ENCODE peak calls at places on chromosome 21, in eight cellular contexts. J, L, N, X, T, D, H and R are unnamed samples.

GRCh38 chr21:46156378-46156645 is 933 bp upstream of the FTCD start:
- DNase-seq in X (no peak), N (no peak), J (no peak), L (peak; percentile 66), D (no peak), H (peak; percentile 6), T (no peak), R (no peak)

GRCh38 chr21:27498025-27498424 is 531.1 kb upstream of the ADAMTS5 start:
- DNase-seq in X (no peak), H (no peak), N (no peak), J (no peak), D (no peak), T (no peak), L (no peak), R (no peak)

GRCh38 chr21:33518899-33519298 is 23.0 kb downstream of the GART start:
- DNase-seq in N (no peak), T (no peak), L (no peak), D (no peak), X (no peak), H (no peak), J (no peak), R (no peak)

GRCh38 chr21:31879251-31879650 is 6.4 kb downstream of the HUNK start:
- DNase-seq in T (peak; percentile 40), H (no peak), X (no peak), L (no peak), D (no peak), N (no peak), J (no peak), R (no peak)

GRCh38 chr21:38614558-38614957 is 116.3 kb upstream of the ERG start:
- DNase-seq in X (no peak), D (no peak), T (no peak), H (no peak), L (no peak), N (no peak), J (no peak), R (no peak)

GRCh38 chr21:46406001-46406400 is 52.7 kb upstream of the DIP2A start:
- DNase-seq in H (no peak), X (no peak), L (peak; percentile 20), T (no peak), J (no peak), D (no peak), N (no peak), R (no peak)

GRCh38 chr21:35102488-35103407 is 53.6 kb upstream of the RUNX1 start:
- DNase-seq in D (peak; percentile 26), T (peak; percentile 72), X (peak; percentile 49), L (peak; percentile 79), J (peak; percentile 56), H (no peak), N (peak; percentile 73), R (peak; percentile 68)

GRCh38 chr21:34052171-34052570 is 21.2 kb upstream of the MRPS6 start:
- DNase-seq in T (no peak), D (no peak), N (no peak), L (no peak), J (no peak), H (no peak), X (no peak), R (no peak)

GRCh38 chr21:23951251-23951650 is 1656.0 kb downstream of the MRPL39 start:
- DNase-seq in D (no peak), L (no peak), J (no peak), X (no peak), T (no peak), N (no peak), H (no peak), R (no peak)

GRCh38 chr21:17577701-17578100 is 35.0 kb downstream of the BTG3 start:
- DNase-seq in D (no peak), N (no peak), H (no peak), J (no peak), L (no peak), X (no peak), T (no peak), R (no peak)

GRCh38 chr21:20187028-20187427 is 811.2 kb upstream of the NCAM2 start:
- DNase-seq in H (no peak), D (no peak), T (no peak), J (no peak), L (no peak), N (no peak), X (no peak), R (no peak)

GRCh38 chr21:17889171-17889570 is 70.0 kb upstream of the C21orf91 start:
- DNase-seq in J (no peak), N (no peak), D (no peak), X (no peak), H (no peak), L (no peak), T (no peak), R (no peak)

GRCh38 chr21:45818276-45818903 is 163.2 kb upstream of the COL6A1 start:
- DNase-seq in T (no peak), X (no peak), L (no peak), J (no peak), D (no peak), N (no peak), H (no peak), R (no peak)

GRCh38 chr21:34886554-34887385 is 162.3 kb downstream of the RUNX1 start:
- DNase-seq in L (peak; percentile 87), N (peak; percentile 27), T (peak; percentile 47), H (peak; percentile 62), X (peak; percentile 19), D (peak; percentile 27), J (peak; percentile 58), R (peak; percentile 63)

GRCh38 chr21:38933731-38934130 is 128.0 kb downstream of the ETS2 start:
- DNase-seq in L (no peak), N (no peak), X (no peak), D (no peak), J (no peak), H (no peak), T (no peak), R (no peak)

GRCh38 chr21:15688016-15688415 is 41.8 kb upstream of the USP25 start:
- DNase-seq in X (no peak), D (no peak), T (no peak), N (no peak), J (no peak), H (no peak), L (no peak), R (no peak)

GRCh38 chr21:15688809-15689208 is 41.0 kb upstream of the USP25 start:
- DNase-seq in J (no peak), N (no peak), L (no peak), T (no peak), X (no peak), H (no peak), D (no peak), R (no peak)

GRCh38 chr21:15687208-15687607 is 42.6 kb upstream of the USP25 start:
- DNase-seq in D (no peak), N (no peak), T (no peak), J (no peak), X (no peak), L (no peak), H (no peak), R (no peak)

GRCh38 chr21:15682977-15683376 is 46.8 kb upstream of the USP25 start:
- DNase-seq in J (no peak), X (no peak), H (no peak), T (no peak), D (no peak), N (no peak), L (no peak), R (no peak)

GRCh38 chr21:15686506-15686905 is 43.3 kb upstream of the USP25 start:
- DNase-seq in H (no peak), D (no peak), X (no peak), T (no peak), L (no peak), N (no peak), J (no peak), R (no peak)
- H3K4me1 ChIP-seq in H (no peaks in the 10 kb centered on the region), D (peaks cover 3% of the 10 kb centered on the region), X (peaks cover 5% of the 10 kb centered on the region), T (peaks cover 6% of the 10 kb centered on the region), L (no peaks in the 10 kb centered on the region), N (no peaks in the 10 kb centered on the region), J (no peaks in the 10 kb centered on the region), R (no peaks in the 10 kb centered on the region)

GRCh38 chr21:25509862-25510261 is 97.4 kb downstream of the MRPL39 start:
- DNase-seq in X (no peak), D (no peak), J (no peak), T (no peak), L (no peak), H (no peak), N (no peak), R (no peak)
- H3K4me3 ChIP-seq in X (no peak overlapping the region), D (no peak overlapping the region), J (no peak overlapping the region), T (no peak overlapping the region), L (no peak overlapping the region), H (no peak overlapping the region), N (no peak overlapping the region), R (no peak overlapping the region)

GRCh38 chr21:42098957-42099547 is 27.9 kb downstream of the UMODL1 start:
- DNase-seq in T (no peak), D (no peak), J (no peak), X (no peak), N (no peak), L (no peak), H (no peak), R (peak; percentile 41)

GRCh38 chr21:42102516-42102915 is 31.4 kb downstream of the UMODL1 start:
- DNase-seq in N (no peak), H (no peak), T (no peak), X (no peak), L (no peak), D (no peak), J (no peak), R (no peak)

GRCh38 chr21:42102063-42102462 is 30.9 kb downstream of the UMODL1 start:
- DNase-seq in H (no peak), J (no peak), D (no peak), T (no peak), L (no peak), N (no peak), X (no peak), R (peak; percentile 1)

GRCh38 chr21:42102946-42103345 is 31.8 kb downstream of the UMODL1 start:
- DNase-seq in J (no peak), D (no peak), H (no peak), L (no peak), T (no peak), N (no peak), X (no peak), R (no peak)

DNA sequence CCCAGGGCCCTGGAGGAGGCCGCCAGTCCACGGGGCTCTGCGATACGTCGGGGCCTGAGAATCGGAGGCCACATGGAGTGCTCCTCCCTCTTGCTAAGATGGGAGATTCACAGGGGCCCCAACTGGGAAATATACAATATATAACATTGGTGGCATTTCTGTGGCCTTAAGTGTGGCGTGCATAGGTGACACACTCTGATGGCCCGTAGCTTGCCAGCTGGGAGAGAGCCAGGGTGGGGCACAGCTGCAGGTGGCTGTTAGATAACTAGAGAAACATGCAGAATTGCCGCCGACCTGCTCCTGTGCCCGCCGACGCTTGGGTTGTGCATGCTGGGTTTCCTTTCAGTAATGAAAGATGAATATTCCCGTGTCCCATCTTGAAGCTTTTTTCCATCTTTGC is 30.1 kb downstream of the UMODL1 start:
- DNase-seq in X (no peak), N (no peak), H (no peak), T (no peak), J (no peak), L (no peak), D (no peak), R (peak; percentile 13)
- H3K27ac ChIP-seq in X (no peak overlapping the region), N (no peak overlapping the region), H (no peak overlapping the region), T (no peak overlapping the region), J (no peak overlapping the region), L (no peak overlapping the region), D (no peak overlapping the region), R (no peak overlapping the region)

GRCh38 chr21:26130249-26130896 is 40.2 kb downstream of the APP start:
- DNase-seq in T (no peak), J (no peak), H (no peak), D (no peak), N (no peak), L (no peak), X (no peak), R (no peak)
- H3K4me1 ChIP-seq in T (peaks cover 2% of the 10 kb centered on the region), J (no peaks in the 10 kb centered on the region), H (peaks cover 8% of the 10 kb centered on the region), D (peaks cover 77% of the 10 kb centered on the region), N (no peaks in the 10 kb centered on the region), L (no peaks in the 10 kb centered on the region), X (no peaks in the 10 kb centered on the region), R (peaks cover 5% of the 10 kb centered on the region)